ENCODE peak calls at places on chromosome 19, in nine cellular contexts. A is epithelial cell of esophagus, S is NB4, E is fibroblast of lung, V is psoas muscle, W is cardiac fibroblast, Z is PC-3, D is thoracic aorta, X is GM12864. Q is an unnamed sample.

GRCh38 chr19:47176071-47176626 is 45.5 kb downstream of the SAE1 start:
- DNase-seq in A (peak), S (no peak), E (peak), X (no peak), D (no peak), W (peak), Z (no peak), V (no peak), Q (no peak)

GRCh38 chr19:12668346-12668745 is 1.7 kb downstream of the WDR83 start:
- DNase-seq in A (no peak), E (no peak), Z (no peak), V (no peak), X (no peak), D (no peak), S (no peak), W (no peak), Q (no peak)

GRCh38 chr19:13833330-13834265 is 38.4 kb downstream of the ZSWIM4 start:
- DNase-seq in Z (peak), S (peak), V (peak), X (peak), E (peak), W (peak), D (peak), A (peak), Q (peak)

GRCh38 chr19:55552620-55553019 is 7.3 kb upstream of the SBK3 start:
- DNase-seq in Z (no peak), S (no peak), V (no peak), X (no peak), E (peak), D (no peak), A (peak), W (peak), Q (peak)

GRCh38 chr19:8046569-8047165 is 5.9 kb upstream of the CCL25 start:
- DNase-seq in E (no peak), D (no peak), X (peak), W (no peak), Z (no peak), A (no peak), S (no peak), V (no peak), Q (peak)

GRCh38 chr19:32971012-32971595 is 654 bp downstream of the CEP89 start:
- DNase-seq in Z (no peak), S (no peak), D (no peak), X (no peak), W (no peak), V (no peak), E (no peak), A (no peak), Q (no peak)

GRCh38 chr19:55838906-55839305 is 2.6 kb downstream of the NLRP4 start:
- DNase-seq in E (no peak), A (no peak), S (no peak), V (no peak), W (no peak), Z (no peak), D (no peak), X (no peak), Q (no peak)

GRCh38 chr19:7533925-7534480 is 1.5 kb upstream of the PNPLA6 start:
- DNase-seq in A (peak), E (peak), D (peak), S (peak), Z (peak), W (peak), V (peak), X (peak), Q (peak)

GRCh38 chr19:18436651-18437478 is 1.1 kb downstream of the ISYNA1 start:
- DNase-seq in V (peak), Z (peak), D (no peak), S (peak), A (peak), X (no peak), E (peak), W (peak), Q (no peak)

GRCh38 chr19:12574036-12574435 is 22.8 kb upstream of the ZNF564 start:
- DNase-seq in X (peak), S (peak), D (no peak), A (no peak), W (no peak), E (no peak), V (no peak), Z (no peak), Q (no peak)

GRCh38 chr19:35977446-35978222 is 17.4 kb upstream of the SDHAF1 start:
- DNase-seq in W (no peak), S (peak), X (no peak), Z (no peak), E (no peak), V (no peak), D (no peak), A (no peak), Q (no peak)

GRCh38 chr19:46916971-46917370 is 56.2 kb downstream of the ARHGAP35 start:
- DNase-seq in E (no peak), Z (no peak), W (no peak), V (no peak), S (no peak), A (no peak), D (no peak), X (no peak), Q (no peak)

GRCh38 chr19:6510618-6511017 is 8.5 kb upstream of the TUBB4A start:
- DNase-seq in X (no peak), Z (no peak), V (no peak), A (no peak), S (no peak), E (no peak), D (no peak), W (no peak), Q (no peak)

GRCh38 chr19:47790398-47790814 is 11.9 kb downstream of the SELENOW start:
- DNase-seq in D (peak), A (peak), V (peak), E (peak), X (no peak), S (peak), Z (peak), W (peak), Q (peak)

GRCh38 chr19:8352134-8352827 is 9.2 kb upstream of the KANK3 start:
- DNase-seq in X (no peak), W (peak), D (no peak), A (no peak), Z (no peak), S (no peak), V (peak), E (no peak), Q (no peak)

GRCh38 chr19:47111081-47111589 is 2.4 kb downstream of the ZC3H4 start:
- DNase-seq in A (no peak), D (no peak), S (peak), V (peak), Z (no peak), W (no peak), E (no peak), X (no peak), Q (peak)

GRCh38 chr19:41541990-41542584 is 33.9 kb upstream of the CEACAM21 start:
- DNase-seq in S (peak), Z (peak), W (peak), V (no peak), E (peak), D (no peak), X (no peak), A (peak), Q (peak)

GRCh38 chr19:35945121-35945792 is 9.1 kb downstream of the LRFN3 start:
- DNase-seq in A (no peak), W (no peak), D (no peak), X (no peak), Z (no peak), E (no peak), S (no peak), V (peak), Q (no peak)

GRCh38 chr19:38204728-38205127 is 19.3 kb downstream of the DPF1 start:
- DNase-seq in A (no peak), V (no peak), S (no peak), W (no peak), Z (no peak), E (no peak), X (no peak), D (no peak), Q (no peak)
- H3K4me3 ChIP-seq in A (no peak), V (no peak), S (no peak), W (no peak), Z (no peak), E (no peak), X (no peak), D (no peak), Q (no peak)

GRCh38 chr19:2260341-2260751 is 4.1 kb upstream of the JSRP1 start:
- DNase-seq in S (no peak), V (no peak), A (peak), X (peak), D (no peak), W (no peak), Z (peak), E (no peak), Q (no peak)
- H3K4me3 ChIP-seq in S (no peak), V (no peak), A (no peak), X (no peak), D (no peak), W (no peak), Z (no peak), E (no peak), Q (no peak)

GRCh38 chr19:16773259-16773658 is 53.6 kb downstream of the NWD1 start:
- DNase-seq in X (no peak), V (no peak), E (no peak), S (no peak), W (no peak), D (no peak), A (peak), Z (peak), Q (no peak)
- H3K4me3 ChIP-seq in X (no peak), V (no peak), E (no peak), S (no peak), W (no peak), D (no peak), A (no peak), Z (no peak), Q (no peak)

GRCh38 chr19:45814166-45814780 is 835 bp downstream of the RSPH6A start:
- DNase-seq in W (no peak), V (no peak), E (no peak), X (no peak), A (peak), Z (no peak), S (peak), D (no peak), Q (no peak)

GRCh38 chr19:45816236-45817009 is 1.3 kb upstream of the RSPH6A start:
- DNase-seq in S (peak), X (no peak), V (no peak), Z (no peak), E (no peak), A (no peak), D (no peak), W (no peak), Q (no peak)

GRCh38 chr19:45815501-45816216 is 551 bp upstream of the RSPH6A start:
- DNase-seq in E (no peak), S (peak), Z (no peak), V (no peak), W (no peak), D (no peak), X (no peak), A (no peak), Q (no peak)

GRCh38 chr19:45817010-45817724 is 2.1 kb upstream of the RSPH6A start:
- DNase-seq in Z (peak), V (peak), X (peak), A (peak), S (peak), W (peak), D (peak), E (peak), Q (peak)

GRCh38 chr19:45814851-45815481 is at the start of gene RSPH6A:
- DNase-seq in S (peak), X (no peak), W (no peak), D (no peak), V (no peak), E (no peak), Z (no peak), A (no peak), Q (no peak)
- H3K4me3 ChIP-seq in S (no peak), X (no peak), W (no peak), D (peak), V (peak), E (no peak), Z (no peak), A (no peak), Q (no peak)

GRCh38 chr19:49639401-49640112 is 386 bp downstream of the RRAS start:
- DNase-seq in S (peak), W (peak), X (no peak), E (no peak), V (no peak), D (no peak), A (no peak), Z (no peak), Q (no peak)

GRCh38 chr19:49638360-49638759 is 1.6 kb downstream of the RRAS start:
- DNase-seq in S (no peak), W (peak), V (no peak), X (no peak), Z (no peak), D (no peak), E (no peak), A (no peak), Q (peak)

GRCh38 chr19:49636230-49636932 is 3.6 kb downstream of the RRAS start:
- DNase-seq in V (no peak), D (no peak), E (no peak), X (no peak), S (no peak), W (no peak), A (no peak), Z (no peak), Q (no peak)

GRCh38 chr19:49635530-49636229 is 4.3 kb downstream of the RRAS start:
- DNase-seq in D (no peak), S (peak), Z (no peak), E (no peak), X (no peak), A (no peak), W (no peak), V (no peak), Q (no peak)

GRCh38 chr19:49637865-49638350 is 2.0 kb downstream of the RRAS start:
- DNase-seq in D (peak), A (peak), X (no peak), Z (peak), V (peak), W (peak), E (peak), S (peak), Q (peak)
- H3K4me3 ChIP-seq in D (peak), A (peak), X (no peak), Z (peak), V (peak), W (peak), E (peak), S (no peak), Q (peak)

GRCh38 chr19:39845621-39846175 is 481 bp downstream of the FBL start:
- DNase-seq in Z (no peak), V (no peak), S (peak), E (no peak), W (peak), D (no peak), A (peak), X (no peak), Q (peak)

GRCh38 chr19:39846176-39846677 is at the start of gene FBL:
- DNase-seq in V (peak), E (peak), A (peak), X (peak), S (peak), D (peak), W (peak), Z (peak), Q (peak)

GRCh38 chr19:39842693-39843435 is 3.3 kb downstream of the FBL start:
- DNase-seq in V (no peak), W (no peak), X (no peak), Z (no peak), D (no peak), A (no peak), S (no peak), E (no peak), Q (no peak)

GRCh38 chr19:39845172-39845571 is 1.0 kb downstream of the FBL start:
- DNase-seq in S (no peak), A (no peak), E (no peak), W (no peak), Z (no peak), X (no peak), V (no peak), D (no peak), Q (no peak)

DNA sequence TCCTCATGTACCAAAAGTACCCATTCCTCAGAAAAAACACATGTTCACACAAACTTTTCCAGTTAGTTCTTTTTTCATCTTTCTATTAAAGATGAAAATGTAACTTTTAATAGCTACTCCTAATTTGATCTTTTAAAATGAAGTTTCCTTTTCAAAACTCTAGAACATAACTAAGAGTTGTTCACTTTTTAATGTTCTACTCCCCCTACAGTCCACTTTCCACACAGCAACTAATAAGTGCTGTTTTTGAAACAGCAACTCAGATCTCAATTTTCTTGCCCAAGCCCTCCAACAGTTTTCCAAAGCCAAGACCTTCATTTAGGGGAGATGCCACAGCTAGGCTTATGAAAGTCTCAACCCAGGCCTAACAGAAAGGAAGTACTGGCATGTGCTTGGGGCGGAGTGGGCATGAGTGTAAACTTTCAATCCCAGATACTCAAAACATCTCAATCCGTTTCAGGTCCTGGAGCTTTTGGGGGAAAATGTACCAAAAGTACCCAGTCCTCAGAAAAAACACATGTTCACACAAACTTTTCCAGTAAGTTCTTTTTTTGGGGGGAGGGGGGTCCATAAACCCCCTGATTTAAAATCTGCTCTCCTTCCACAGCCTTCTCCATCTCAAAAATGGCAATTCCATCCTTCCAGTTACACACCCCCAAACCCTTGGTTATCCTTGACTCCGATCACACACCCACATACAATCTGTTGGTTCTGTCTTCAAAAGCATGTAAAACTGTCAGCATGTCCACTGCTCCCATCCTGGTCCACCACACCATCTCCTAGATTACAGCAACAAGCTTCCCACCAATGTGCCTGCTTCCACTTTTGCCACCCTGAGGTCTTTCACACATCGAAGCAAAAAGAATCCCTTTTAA is 2.0 kb downstream of the FBL start:
- DNase-seq in Z (peak), D (no peak), X (peak), V (no peak), A (peak), S (peak), W (peak), E (peak), Q (no peak)
- H3K4me3 ChIP-seq in Z (peak), D (no peak), X (peak), V (peak), A (peak), S (peak), W (peak), E (peak), Q (peak)

GRCh38 chr19:10339380-10339960 is at the start of gene ICAM3:
- DNase-seq in V (no peak), X (peak), E (no peak), Z (no peak), W (no peak), D (no peak), A (no peak), S (peak), Q (no peak)
- H3K4me3 ChIP-seq in V (no peak), X (peak), E (no peak), Z (no peak), W (no peak), D (peak), A (no peak), S (peak), Q (no peak)